ENCODE peak calls at places on chromosomes 16 and 17, in four cellular contexts. K, V, N and Y are unnamed samples. For H3K4me1, the result is how much of the 10 kb centered on the place peaks cover.

GRCh38 chr17:38852771-38853291 is 690 bp downstream of the RPL23 start:
- DNase-seq in K (no peak), N (no peak), V (no peak), Y (peak)

GRCh38 chr17:60645918-60646523 is 31.6 kb upstream of the BCAS3 start:
- DNase-seq in N (no peak), K (no peak), V (no peak), Y (no peak)

GRCh38 chr17:7478276-7479138 is 924 bp downstream of the ZBTB4 start:
- DNase-seq in K (peak), N (no peak), V (peak), Y (peak)

GRCh38 chr17:79204261-79204660 is 129.6 kb downstream of the ENGASE start:
- DNase-seq in N (no peak), V (no peak), K (no peak), Y (no peak)

GRCh38 chr17:16215273-16215964 is at the start of gene NCOR1:
- DNase-seq in N (peak), K (peak), V (peak), Y (peak)

GRCh38 chr17:4542003-4542725 is 13.0 kb downstream of the MYBBP1A start:
- DNase-seq in K (no peak), N (no peak), V (no peak), Y (no peak)

GRCh38 chr16:89366561-89367537 is 123.5 kb downstream of the ANKRD11 start:
- DNase-seq in K (no peak), V (no peak), N (no peak), Y (no peak)

GRCh38 chr17:14301761-14302401 is 1.0 kb downstream of the HS3ST3B1 start:
- DNase-seq in N (peak), K (peak), V (no peak), Y (peak)

GRCh38 chr17:5122586-5123342 is 6.9 kb downstream of the USP6 start:
- DNase-seq in N (peak), K (no peak), V (no peak), Y (peak)

GRCh38 chr17:77228224-77229215 is 87.8 kb downstream of the SEC14L1 start:
- DNase-seq in K (no peak), V (no peak), N (no peak), Y (no peak)

GRCh38 chr16:49899991-49900690 is 44.2 kb upstream of the ZNF423 start:
- DNase-seq in V (no peak), N (no peak), K (no peak), Y (no peak)

GRCh38 chr17:60300011-60300410 is 91.9 kb downstream of the USP32 start:
- DNase-seq in V (no peak), K (no peak), N (no peak), Y (peak)

GRCh38 chr16:14132696-14133048 is 61.6 kb downstream of the MRTFB start:
- DNase-seq in N (no peak), V (peak), K (peak), Y (no peak)

GRCh38 chr16:53111078-53111776 is 56.4 kb downstream of the CHD9 start:
- DNase-seq in V (no peak), K (peak), N (no peak), Y (peak)

GRCh38 chr17:17420561-17421269 is 56.1 kb upstream of the MED9 start:
- DNase-seq in N (no peak), V (no peak), K (peak), Y (no peak)

GRCh38 chr16:54135361-54136275 is 151.0 kb downstream of the IRX3 start:
- DNase-seq in N (no peak), V (peak), K (peak), Y (peak)

GRCh38 chr17:7173687-7174602 is 5.2 kb downstream of the ASGR1 start:
- DNase-seq in N (peak), V (peak), K (no peak), Y (no peak)

GRCh38 chr17:74147436-74147835 is 56.0 kb upstream of the RPL38 start:
- DNase-seq in V (no peak), N (peak), K (no peak), Y (no peak)

GRCh38 chr17:72387487-72387886 is 266.7 kb downstream of the SOX9 start:
- DNase-seq in N (no peak), K (peak), V (peak), Y (peak)

GRCh38 chr16:88924834-88925539 is 52.0 kb downstream of the CBFA2T3 start:
- DNase-seq in K (peak), N (peak), V (peak), Y (peak)

GRCh38 chr17:78316867-78317816 is 42.7 kb downstream of the SOCS3 start:
- DNase-seq in N (peak), K (peak), V (peak), Y (peak)

DNA sequence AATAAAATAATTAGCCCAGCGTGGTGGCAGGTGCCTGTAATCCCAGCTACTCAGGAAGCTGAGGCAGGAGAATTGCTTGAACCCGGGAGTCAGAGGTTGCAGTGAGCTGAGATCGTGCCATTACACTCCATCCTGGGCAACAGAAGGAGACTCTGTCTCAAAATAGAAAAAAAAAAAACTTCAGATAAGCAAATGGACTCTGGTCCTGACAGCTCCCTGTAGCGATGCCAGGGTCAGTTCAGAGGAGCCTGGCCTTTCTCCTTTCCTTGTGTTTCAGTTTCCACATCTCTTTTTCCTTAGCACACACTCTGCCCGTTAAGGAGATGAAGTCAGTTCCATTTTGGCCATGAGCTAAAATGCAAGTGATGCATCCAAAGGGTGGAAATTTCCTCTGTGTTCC is 11.6 kb upstream of the GRB2 start:
- DNase-seq in K (no peak), N (no peak), V (no peak), Y (no peak)
- H3K4me1 ChIP-seq in K (under half), N (under half), V (under half), Y (under half)

GRCh38 chr17:49699967-49700575 is 7.7 kb downstream of the SLC35B1 start:
- DNase-seq in K (no peak), V (no peak), N (no peak), Y (no peak)

GRCh38 chr17:49700956-49701355 is 6.8 kb downstream of the SLC35B1 start:
- DNase-seq in N (no peak), V (no peak), K (no peak), Y (no peak)

GRCh38 chr17:49705254-49705653 is 2.5 kb downstream of the SLC35B1 start:
- DNase-seq in V (no peak), N (no peak), K (no peak), Y (no peak)

GRCh38 chr17:49707246-49707607 is 537 bp downstream of the SLC35B1 start:
- DNase-seq in K (no peak), V (no peak), N (no peak), Y (peak)

GRCh38 chr17:49703557-49704277 is 4.0 kb downstream of the SLC35B1 start:
- DNase-seq in V (peak), N (peak), K (peak), Y (peak)
- H3K4me1 ChIP-seq in V (under half), N (under half), K (under half), Y (under half)

GRCh38 chr16:55660776-55661175 is 5.0 kb downstream of the SLC6A2 start:
- DNase-seq in N (no peak), V (no peak), K (no peak), Y (no peak)
- H3K4me1 ChIP-seq in N (under half), V (under half), K (under half), Y (under half)

GRCh38 chr16:67551091-67551490 is 11.2 kb upstream of the CTCF start:
- DNase-seq in N (no peak), V (no peak), K (no peak), Y (no peak)
- H3K4me1 ChIP-seq in N (under half), V (under half), K (under half), Y (under half)

GRCh38 chr16:87342504-87342903 is 25.3 kb upstream of the C16orf95 start:
- DNase-seq in N (no peak), K (no peak), V (no peak), Y (no peak)
- H3K4me1 ChIP-seq in N (under half), K (under half), V (under half), Y (under half)

GRCh38 chr17:66533572-66533971 is 231.2 kb downstream of the PRKCA start:
- DNase-seq in K (peak), V (peak), N (peak), Y (no peak)
- H3K4me1 ChIP-seq in K (under half), V (under half), N (under half), Y (under half)

GRCh38 chr17:19753049-19753444 is 4.9 kb upstream of the ALDH3A1 start:
- DNase-seq in K (peak), N (peak), V (peak), Y (peak)
- H3K4me1 ChIP-seq in K (under half), N (under half), V (under half), Y (under half)